ENCODE peak calls at places on chromosomes 5 and 9, in six cellular contexts. X, Z, O, K, C and H are unnamed samples.

GRCh38 chr5:130471-131175 is 38.7 kb downstream of the PLEKHG4B start:
- DNase-seq in K (no peak), O (peak), C (no peak), X (no peak), Z (no peak), H (peak)

GRCh38 chr5:108324886-108325285 is 57.0 kb downstream of the FBXL17 start:
- DNase-seq in Z (no peak), K (no peak), X (no peak), O (no peak), C (no peak), H (no peak)

GRCh38 chr5:137575847-137576246 is 76.7 kb upstream of the SPOCK1 start:
- DNase-seq in O (no peak), X (peak), C (no peak), K (no peak), Z (no peak), H (peak)

GRCh38 chr5:56323505-56323904 is 90.4 kb upstream of the ANKRD55 start:
- DNase-seq in O (peak), K (no peak), C (no peak), X (peak), Z (no peak), H (peak)

GRCh38 chr5:94916619-94917018 is 298.1 kb downstream of the SLF1 start:
- DNase-seq in C (no peak), O (no peak), Z (no peak), X (peak), K (no peak), H (no peak)

GRCh38 chr5:165630211-165630866 is 2124.9 kb downstream of the MAT2B start:
- DNase-seq in C (no peak), K (peak), Z (peak), X (peak), O (peak), H (peak)

GRCh38 chr5:139700711-139701693 is 52.9 kb downstream of the CXXC5 start:
- DNase-seq in C (no peak), Z (no peak), K (no peak), X (no peak), O (no peak), H (no peak)

GRCh38 chr9:135480942-135481315 is 1.3 kb downstream of the PPP1R26 start:
- DNase-seq in K (no peak), X (no peak), O (no peak), C (no peak), Z (no peak), H (no peak)

GRCh38 chr5:82073179-82073578 is 101.4 kb downstream of the ATG10 start:
- DNase-seq in Z (no peak), K (peak), C (no peak), O (peak), X (no peak), H (no peak)

GRCh38 chr5:1016476-1016875 is 7.9 kb downstream of the NKD2 start:
- DNase-seq in O (no peak), K (peak), C (no peak), X (no peak), Z (no peak), H (no peak)

GRCh38 chr9:649128-650074 is 192.1 kb upstream of the DMRT1 start:
- DNase-seq in K (peak), O (no peak), X (peak), C (no peak), Z (no peak), H (no peak)

DNA sequence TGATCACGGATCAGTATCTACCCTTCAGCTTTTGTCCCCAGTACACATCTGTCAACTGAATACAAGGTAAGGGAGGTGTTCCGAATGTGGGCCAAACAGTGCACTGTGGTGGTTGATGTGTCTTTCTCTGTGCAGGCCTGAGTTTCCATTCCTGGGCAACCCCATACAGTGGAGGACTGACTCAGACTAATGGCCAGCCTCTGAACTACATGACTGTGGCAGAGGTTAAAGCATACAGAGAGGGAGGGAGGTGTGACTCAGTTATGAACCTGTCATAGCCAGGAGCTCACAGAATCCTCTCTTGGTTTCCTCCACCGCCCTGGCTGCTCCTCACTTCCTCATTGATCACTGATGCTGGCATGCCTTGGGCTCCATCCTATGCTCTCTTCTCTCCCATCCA is 136.4 kb upstream of the TAS2R1 start:
- DNase-seq in C (no peak), O (peak), Z (no peak), X (peak), K (no peak), H (peak)
- TF ChIP-seq CTCF in C (no peak), O (peak), Z (no peak), X (no peak), K (no peak), H (peak)

GRCh38 chr5:120093178-120093577 is 370.9 kb upstream of the PRR16 start:
- DNase-seq in K (no peak), O (no peak), C (no peak), X (no peak), Z (no peak), H (no peak)
- TF ChIP-seq CTCF in K (no peak), O (no peak), C (no peak), X (no peak), Z (no peak), H (peak)

DNA sequence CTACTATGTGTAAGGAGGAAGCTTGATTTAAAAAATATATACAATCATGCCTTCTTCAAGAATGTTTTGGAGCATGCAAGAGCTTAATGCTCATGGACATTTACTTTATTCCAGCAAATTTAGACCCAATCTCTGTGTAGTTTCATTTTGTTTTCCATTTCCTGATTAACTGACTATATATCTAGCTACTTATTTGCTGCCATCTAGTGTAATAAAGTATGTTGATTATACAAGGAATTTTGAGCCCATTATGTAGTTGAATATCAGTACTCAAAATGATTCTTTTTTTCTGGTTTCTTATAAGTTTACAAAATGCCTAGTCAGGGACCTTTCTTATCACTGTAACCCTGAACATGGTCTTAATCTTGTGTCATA is 100.0 kb upstream of the CCDC152 start:
- DNase-seq in K (no peak), Z (no peak), C (no peak), O (no peak), X (peak), H (no peak)
- TF ChIP-seq CTCF in K (no peak), Z (no peak), C (no peak), O (no peak), X (peak), H (peak)

GRCh38 chr5:149799965-149800516 is 69.9 kb downstream of the PPARGC1B start:
- DNase-seq in K (no peak), X (no peak), C (no peak), O (no peak), Z (no peak), H (no peak)
- TF ChIP-seq CTCF in K (no peak), X (no peak), C (no peak), O (no peak), Z (no peak), H (no peak)

DNA sequence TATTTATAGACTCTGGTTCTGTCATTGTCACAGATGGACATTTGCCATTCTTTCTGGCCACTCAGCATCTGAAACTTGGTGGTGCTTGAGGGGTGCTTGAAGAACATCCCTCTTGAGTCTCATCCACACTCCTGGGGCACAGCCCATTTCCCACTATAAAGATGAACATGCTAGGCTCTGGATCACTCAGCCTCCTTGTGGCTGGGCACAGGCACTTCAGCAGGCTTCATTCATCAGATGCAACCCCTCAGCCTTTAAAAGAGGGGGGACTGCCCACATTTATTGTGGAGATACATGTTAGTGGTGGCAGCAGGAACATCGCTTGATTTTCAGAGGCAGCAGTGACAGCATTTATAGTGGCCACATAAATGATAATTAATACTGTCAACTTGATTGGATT is 124.7 kb upstream of the NIPBL start:
- DNase-seq in K (no peak), X (no peak), O (no peak), Z (no peak), C (no peak), H (no peak)
- TF ChIP-seq CTCF in K (peak), X (peak), O (no peak), Z (no peak), C (no peak), H (peak)

GRCh38 chr9:129258823-129259301 is 80.8 kb upstream of the IER5L start:
- DNase-seq in X (peak), Z (no peak), C (peak), K (no peak), O (no peak), H (no peak)
- TF ChIP-seq CTCF in X (no peak), Z (no peak), C (no peak), K (no peak), O (no peak), H (no peak)

GRCh38 chr9:17528859-17529258 is 50.0 kb upstream of the SH3GL2 start:
- DNase-seq in Z (no peak), C (no peak), O (peak), X (no peak), K (no peak), H (no peak)
- TF ChIP-seq CTCF in Z (no peak), C (no peak), O (peak), X (peak), K (peak), H (peak)

GRCh38 chr9:94638335-94639044 is 828 bp downstream of the FBP1 start:
- DNase-seq in K (no peak), C (no peak), X (no peak), Z (no peak), O (no peak), H (no peak)
- TF ChIP-seq CTCF in K (no peak), C (no peak), X (no peak), Z (no peak), O (no peak), H (no peak)

GRCh38 chr5:33936004-33936380 is 194 bp upstream of the RXFP3 start:
- DNase-seq in K (peak), C (peak), O (peak), Z (peak), X (peak), H (peak)
- TF ChIP-seq CTCF in K (peak), C (peak), O (no peak), Z (peak), X (peak), H (peak)

GRCh38 chr9:112945620-112946208 is 55.0 kb upstream of the SLC46A2 start:
- DNase-seq in X (no peak), Z (no peak), K (no peak), C (no peak), O (no peak), H (no peak)
- TF ChIP-seq CTCF in X (no peak), Z (no peak), K (no peak), C (no peak), O (no peak), H (peak)